ENCODE peak calls at places on chromosome 21, in seven cellular contexts. One of them, this sample, is unnamed.

GRCh38 chr21:31248598-31248997 is 95.5 kb downstream of the TIAM1 start:
- DNase-seq in HCT116: no peak
- DNase-seq in vagina: no peak
- DNase-seq in suprapubic skin: no peak
- DNase-seq in brain microvascular endothelial cell: peak; percentile 69
- DNase-seq in osteoblast: peak; percentile 88
- DNase-seq in fibroblast of lung: peak; percentile 68
- DNase-seq in this sample: no peak

GRCh38 chr21:32705139-32705538 is 22.7 kb downstream of the SYNJ1 start:
- DNase-seq in suprapubic skin: no peak
- DNase-seq in brain microvascular endothelial cell: no peak
- DNase-seq in HCT116: no peak
- DNase-seq in osteoblast: no peak
- DNase-seq in fibroblast of lung: peak; percentile 57
- DNase-seq in vagina: no peak
- DNase-seq in this sample: no peak

GRCh38 chr21:43294194-43294902 is 125.5 kb downstream of the CRYAA start:
- DNase-seq in osteoblast: no peak
- DNase-seq in HCT116: no peak
- DNase-seq in vagina: no peak
- DNase-seq in fibroblast of lung: no peak
- DNase-seq in suprapubic skin: no peak
- DNase-seq in brain microvascular endothelial cell: no peak
- DNase-seq in this sample: no peak

GRCh38 chr21:31220567-31220966 is 123.5 kb downstream of the TIAM1 start:
- DNase-seq in suprapubic skin: no peak
- DNase-seq in fibroblast of lung: peak; percentile 20
- DNase-seq in brain microvascular endothelial cell: no peak
- DNase-seq in HCT116: no peak
- DNase-seq in vagina: no peak
- DNase-seq in osteoblast: peak; percentile 83
- DNase-seq in this sample: no peak

GRCh38 chr21:30638686-30639085 is 3.7 kb downstream of the KRTAP20-2 start:
- DNase-seq in suprapubic skin: no peak
- DNase-seq in fibroblast of lung: no peak
- DNase-seq in vagina: no peak
- DNase-seq in brain microvascular endothelial cell: no peak
- DNase-seq in HCT116: no peak
- DNase-seq in osteoblast: no peak
- DNase-seq in this sample: no peak

GRCh38 chr21:28221984-28222383 is 770.7 kb downstream of the LTN1 start:
- DNase-seq in osteoblast: no peak
- DNase-seq in fibroblast of lung: no peak
- DNase-seq in vagina: no peak
- DNase-seq in HCT116: no peak
- DNase-seq in suprapubic skin: no peak
- DNase-seq in brain microvascular endothelial cell: no peak
- DNase-seq in this sample: no peak

GRCh38 chr21:21232320-21232719 is 234.1 kb downstream of the NCAM2 start:
- DNase-seq in suprapubic skin: no peak
- DNase-seq in fibroblast of lung: peak; percentile 50
- DNase-seq in osteoblast: no peak
- DNase-seq in brain microvascular endothelial cell: peak; percentile 4
- DNase-seq in vagina: no peak
- DNase-seq in HCT116: no peak
- DNase-seq in this sample: peak; percentile 6

GRCh38 chr21:43984905-43985689 is 27.0 kb upstream of the TRAPPC10 start:
- DNase-seq in brain microvascular endothelial cell: no peak
- DNase-seq in osteoblast: peak; percentile 74
- DNase-seq in HCT116: no peak
- DNase-seq in fibroblast of lung: peak; percentile 11
- DNase-seq in vagina: no peak
- DNase-seq in suprapubic skin: no peak
- DNase-seq in this sample: no peak

GRCh38 chr21:41727784-41728763 is 38.8 kb downstream of the RIPK4 start:
- DNase-seq in suprapubic skin: no peak
- DNase-seq in vagina: no peak
- DNase-seq in HCT116: no peak
- DNase-seq in fibroblast of lung: peak; percentile 12
- DNase-seq in brain microvascular endothelial cell: no peak
- DNase-seq in osteoblast: peak; percentile 78
- DNase-seq in this sample: no peak

GRCh38 chr21:29892379-29892778 is 47.4 kb downstream of the GRIK1 start:
- DNase-seq in suprapubic skin: no peak
- DNase-seq in brain microvascular endothelial cell: no peak
- DNase-seq in HCT116: no peak
- DNase-seq in osteoblast: no peak
- DNase-seq in fibroblast of lung: no peak
- DNase-seq in vagina: no peak
- DNase-seq in this sample: no peak

GRCh38 chr21:43597845-43598244 is 61.4 kb downstream of the HSF2BP start:
- DNase-seq in fibroblast of lung: no peak
- DNase-seq in suprapubic skin: no peak
- DNase-seq in HCT116: no peak
- DNase-seq in brain microvascular endothelial cell: no peak
- DNase-seq in osteoblast: no peak
- DNase-seq in vagina: no peak
- DNase-seq in this sample: no peak

GRCh38 chr21:32096411-32096810 is 182.4 kb downstream of the MIS18A start:
- DNase-seq in brain microvascular endothelial cell: no peak
- DNase-seq in HCT116: peak; percentile 28
- DNase-seq in fibroblast of lung: no peak
- DNase-seq in suprapubic skin: no peak
- DNase-seq in osteoblast: no peak
- DNase-seq in vagina: no peak
- DNase-seq in this sample: no peak

GRCh38 chr21:43956019-43956666 is 56.0 kb upstream of the TRAPPC10 start:
- DNase-seq in suprapubic skin: no peak
- DNase-seq in brain microvascular endothelial cell: no peak
- DNase-seq in vagina: no peak
- DNase-seq in osteoblast: no peak
- DNase-seq in fibroblast of lung: peak; percentile 4
- DNase-seq in HCT116: no peak
- DNase-seq in this sample: no peak

GRCh38 chr21:14325575-14325974 is 57.4 kb downstream of the HSPA13 start:
- DNase-seq in osteoblast: no peak
- DNase-seq in suprapubic skin: no peak
- DNase-seq in brain microvascular endothelial cell: no peak
- DNase-seq in HCT116: no peak
- DNase-seq in vagina: no peak
- DNase-seq in fibroblast of lung: no peak
- DNase-seq in this sample: no peak

GRCh38 chr21:31618696-31619430 is 40.6 kb upstream of the SOD1 start:
- DNase-seq in vagina: no peak
- DNase-seq in osteoblast: no peak
- DNase-seq in brain microvascular endothelial cell: no peak
- DNase-seq in fibroblast of lung: peak; percentile 6
- DNase-seq in HCT116: no peak
- DNase-seq in suprapubic skin: no peak
- DNase-seq in this sample: no peak

GRCh38 chr21:43196789-43197188 is 28.0 kb downstream of the CRYAA start:
- DNase-seq in suprapubic skin: peak; percentile 81
- DNase-seq in osteoblast: no peak
- DNase-seq in fibroblast of lung: no peak
- DNase-seq in brain microvascular endothelial cell: no peak
- DNase-seq in vagina: no peak
- DNase-seq in HCT116: no peak
- DNase-seq in this sample: no peak

GRCh38 chr21:22536511-22536910 is 1538.3 kb downstream of the NCAM2 start:
- DNase-seq in HCT116: no peak
- DNase-seq in suprapubic skin: no peak
- DNase-seq in osteoblast: no peak
- DNase-seq in vagina: no peak
- DNase-seq in brain microvascular endothelial cell: no peak
- DNase-seq in fibroblast of lung: no peak
- DNase-seq in this sample: peak; percentile 25

GRCh38 chr21:41643246-41643966 is 123.4 kb downstream of the RIPK4 start:
- DNase-seq in suprapubic skin: peak; percentile 32
- DNase-seq in HCT116: no peak
- DNase-seq in vagina: no peak
- DNase-seq in brain microvascular endothelial cell: no peak
- DNase-seq in osteoblast: no peak
- DNase-seq in fibroblast of lung: peak; percentile 58
- DNase-seq in this sample: no peak

GRCh38 chr21:42193131-42193671 is 25.7 kb upstream of the ABCG1 start:
- DNase-seq in vagina: peak; percentile 82
- DNase-seq in osteoblast: no peak
- DNase-seq in brain microvascular endothelial cell: peak; percentile 37
- DNase-seq in HCT116: no peak
- DNase-seq in suprapubic skin: no peak
- DNase-seq in fibroblast of lung: peak; percentile 23
- DNase-seq in this sample: no peak

GRCh38 chr21:43669828-43670605 is 10.7 kb downstream of the RRP1B start:
- DNase-seq in HCT116: no peak
- DNase-seq in fibroblast of lung: no peak
- DNase-seq in brain microvascular endothelial cell: no peak
- DNase-seq in vagina: no peak
- DNase-seq in suprapubic skin: no peak
- DNase-seq in osteoblast: no peak
- DNase-seq in this sample: no peak

GRCh38 chr21:43611598-43612369 is 47.5 kb downstream of the HSF2BP start:
- DNase-seq in osteoblast: no peak
- DNase-seq in suprapubic skin: no peak
- DNase-seq in vagina: no peak
- DNase-seq in brain microvascular endothelial cell: peak; percentile 85
- DNase-seq in HCT116: peak; percentile 59
- DNase-seq in fibroblast of lung: no peak
- DNase-seq in this sample: peak; percentile 47

GRCh38 chr21:25822981-25823380 is 88.2 kb downstream of the GABPA start:
- DNase-seq in vagina: no peak
- DNase-seq in osteoblast: no peak
- DNase-seq in brain microvascular endothelial cell: no peak
- DNase-seq in HCT116: no peak
- DNase-seq in suprapubic skin: no peak
- DNase-seq in fibroblast of lung: no peak
- DNase-seq in this sample: no peak
- H3K27ac ChIP-seq in vagina: no peak overlapping the region
- H3K27ac ChIP-seq in osteoblast: no peak overlapping the region
- H3K27ac ChIP-seq in brain microvascular endothelial cell: no peak overlapping the region
- H3K27ac ChIP-seq in HCT116: no peak overlapping the region
- H3K27ac ChIP-seq in suprapubic skin: no peak overlapping the region
- H3K27ac ChIP-seq in fibroblast of lung: no peak overlapping the region
- H3K27ac ChIP-seq in this sample: no peak overlapping the region

DNA sequence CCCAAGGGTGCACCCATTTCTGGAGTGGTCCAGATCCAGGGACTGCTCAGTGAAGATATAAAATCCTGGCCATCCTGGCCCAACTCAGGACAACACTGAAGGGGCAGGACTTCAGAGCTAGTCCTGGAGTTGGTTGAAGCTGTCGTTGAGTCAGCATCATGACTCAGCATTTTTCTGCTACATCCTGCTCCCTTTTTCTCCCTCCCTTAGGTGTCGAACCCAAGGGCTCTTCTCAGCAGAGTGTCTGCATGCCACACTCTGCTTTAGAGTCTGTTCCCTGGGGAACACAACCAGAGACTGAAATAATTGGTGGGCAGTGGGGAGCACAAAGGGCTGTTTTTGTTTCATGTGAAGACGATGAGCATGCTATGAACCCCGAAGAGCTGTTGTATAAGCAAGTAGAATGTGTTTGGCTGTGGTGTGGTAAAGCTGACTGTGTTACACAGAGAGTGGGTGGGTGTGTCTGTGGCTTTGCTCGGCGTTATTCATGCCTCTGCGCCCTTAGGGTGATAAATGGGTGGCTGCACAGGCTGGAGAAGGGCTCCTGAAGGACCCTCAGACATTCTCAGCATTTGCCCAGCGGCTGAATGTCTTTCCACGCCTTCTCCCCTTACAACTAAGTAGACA is 167.2 kb downstream of the CYYR1 start:
- DNase-seq in suprapubic skin: no peak
- DNase-seq in osteoblast: peak; percentile 58
- DNase-seq in brain microvascular endothelial cell: peak; percentile 84
- DNase-seq in vagina: no peak
- DNase-seq in fibroblast of lung: peak; percentile 91
- DNase-seq in HCT116: no peak
- DNase-seq in this sample: no peak
- H3K27ac ChIP-seq in suprapubic skin: no peak overlapping the region
- H3K27ac ChIP-seq in osteoblast: peak overlapping the region; percentile 0
- H3K27ac ChIP-seq in brain microvascular endothelial cell: peak overlapping the region; percentile 3
- H3K27ac ChIP-seq in vagina: no peak overlapping the region
- H3K27ac ChIP-seq in fibroblast of lung: no peak overlapping the region
- H3K27ac ChIP-seq in HCT116: no peak overlapping the region
- H3K27ac ChIP-seq in this sample: no peak overlapping the region

GRCh38 chr21:33991091-33991490 is 75.5 kb upstream of the ATP5PO start:
- DNase-seq in brain microvascular endothelial cell: no peak
- DNase-seq in fibroblast of lung: peak; percentile 35
- DNase-seq in HCT116: no peak
- DNase-seq in osteoblast: peak; percentile 72
- DNase-seq in vagina: no peak
- DNase-seq in suprapubic skin: no peak
- DNase-seq in this sample: no peak

GRCh38 chr21:33989440-33989839 is 73.8 kb upstream of the ATP5PO start:
- DNase-seq in fibroblast of lung: no peak
- DNase-seq in brain microvascular endothelial cell: no peak
- DNase-seq in vagina: no peak
- DNase-seq in osteoblast: no peak
- DNase-seq in HCT116: no peak
- DNase-seq in suprapubic skin: no peak
- DNase-seq in this sample: no peak

GRCh38 chr21:33987461-33987860 is 71.9 kb upstream of the ATP5PO start:
- DNase-seq in osteoblast: no peak
- DNase-seq in vagina: no peak
- DNase-seq in suprapubic skin: no peak
- DNase-seq in fibroblast of lung: no peak
- DNase-seq in HCT116: no peak
- DNase-seq in brain microvascular endothelial cell: no peak
- DNase-seq in this sample: no peak

GRCh38 chr21:33985117-33986050 is 69.8 kb upstream of the ATP5PO start:
- DNase-seq in vagina: no peak
- DNase-seq in HCT116: no peak
- DNase-seq in fibroblast of lung: no peak
- DNase-seq in osteoblast: no peak
- DNase-seq in brain microvascular endothelial cell: no peak
- DNase-seq in suprapubic skin: no peak
- DNase-seq in this sample: no peak

DNA sequence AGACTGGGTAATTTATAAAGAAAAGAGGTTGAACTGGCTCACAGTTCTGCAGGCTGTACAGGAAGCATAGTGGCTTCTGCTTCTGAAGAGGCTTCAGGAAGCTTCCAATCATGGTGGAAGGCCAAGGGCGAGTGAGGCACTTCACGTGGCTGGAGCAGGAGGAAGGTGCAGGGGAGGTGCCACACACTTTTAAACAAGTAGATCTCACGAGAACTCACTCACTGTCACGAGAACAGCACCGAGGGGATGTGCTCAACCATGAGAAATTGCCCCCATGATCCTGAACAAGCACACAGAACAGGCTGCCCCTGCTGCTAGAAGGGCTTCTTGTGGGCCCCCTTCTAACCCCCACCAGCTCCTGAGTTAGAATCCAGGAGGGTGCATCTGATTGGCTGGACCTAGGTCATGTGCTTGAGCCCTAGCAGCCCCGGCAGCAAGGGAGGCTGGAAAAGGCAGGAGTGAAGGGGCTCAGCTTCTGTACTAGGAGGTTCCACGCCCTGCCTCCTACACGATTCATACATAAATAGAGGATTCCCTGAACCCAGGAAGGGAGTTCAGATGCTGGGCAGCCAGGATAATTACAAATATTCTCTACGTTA is 72.7 kb upstream of the ATP5PO start:
- DNase-seq in osteoblast: no peak
- DNase-seq in fibroblast of lung: no peak
- DNase-seq in HCT116: no peak
- DNase-seq in suprapubic skin: no peak
- DNase-seq in vagina: no peak
- DNase-seq in brain microvascular endothelial cell: no peak
- DNase-seq in this sample: no peak
- H3K27ac ChIP-seq in osteoblast: no peak overlapping the region
- H3K27ac ChIP-seq in fibroblast of lung: no peak overlapping the region
- H3K27ac ChIP-seq in HCT116: no peak overlapping the region
- H3K27ac ChIP-seq in suprapubic skin: no peak overlapping the region
- H3K27ac ChIP-seq in vagina: no peak overlapping the region
- H3K27ac ChIP-seq in brain microvascular endothelial cell: no peak overlapping the region
- H3K27ac ChIP-seq in this sample: no peak overlapping the region

GRCh38 chr21:15539376-15539775 is 190.4 kb upstream of the USP25 start:
- DNase-seq in brain microvascular endothelial cell: no peak
- DNase-seq in suprapubic skin: no peak
- DNase-seq in vagina: no peak
- DNase-seq in osteoblast: no peak
- DNase-seq in fibroblast of lung: no peak
- DNase-seq in HCT116: no peak
- DNase-seq in this sample: no peak
- H3K27ac ChIP-seq in brain microvascular endothelial cell: no peak overlapping the region
- H3K27ac ChIP-seq in suprapubic skin: no peak overlapping the region
- H3K27ac ChIP-seq in vagina: no peak overlapping the region
- H3K27ac ChIP-seq in osteoblast: no peak overlapping the region
- H3K27ac ChIP-seq in fibroblast of lung: no peak overlapping the region
- H3K27ac ChIP-seq in HCT116: no peak overlapping the region
- H3K27ac ChIP-seq in this sample: no peak overlapping the region

This sample was measured in HL-60.